ENCODE peak calls at places on chromosome 9, in five cellular contexts. M is ovary, U is HFF-Myc, E is fibroblast of pulmonary artery, O is endodermal cell. Z is an unnamed sample.

GRCh38 chr9:108626743-108627142 is 229.0 kb downstream of the ACTL7B start:
- DNase-seq in M (no peak), O (no peak), U (no peak), E (no peak), Z (no peak)

GRCh38 chr9:794386-794785 is 47.1 kb upstream of the DMRT1 start:
- DNase-seq in O (no peak), U (no peak), M (no peak), E (no peak), Z (peak)

GRCh38 chr9:109315889-109316640 is 4.8 kb downstream of the EPB41L4B start:
- DNase-seq in M (peak), E (peak), U (no peak), O (peak), Z (peak)

GRCh38 chr9:23123048-23123632 is 676.5 kb downstream of the DMRTA1 start:
- DNase-seq in E (peak), U (no peak), M (no peak), O (peak), Z (peak)

GRCh38 chr9:99368341-99369326 is 146.6 kb downstream of the SEC61B start:
- DNase-seq in U (peak), O (no peak), M (peak), E (peak), Z (no peak)

GRCh38 chr9:4983541-4984165 is 1.4 kb upstream of the JAK2 start:
- DNase-seq in M (peak), O (no peak), E (no peak), U (no peak), Z (peak)

GRCh38 chr9:27785714-27786100 is 212.4 kb upstream of the C9orf72 start:
- DNase-seq in U (no peak), O (no peak), M (no peak), E (peak), Z (peak)

GRCh38 chr9:7844283-7844682 is 44.7 kb upstream of the DMAC1 start:
- DNase-seq in U (no peak), M (no peak), E (peak), O (peak), Z (peak)

GRCh38 chr9:75233011-75233410 is 144.7 kb downstream of the OSTF1 start:
- DNase-seq in M (no peak), O (no peak), U (no peak), E (peak), Z (peak)

GRCh38 chr9:89635007-89635742 is 30.4 kb downstream of the GADD45G start:
- DNase-seq in U (no peak), M (peak), E (peak), O (no peak), Z (peak)

GRCh38 chr9:134669556-134669955 is 28.0 kb downstream of the COL5A1 start:
- DNase-seq in M (no peak), E (no peak), U (no peak), O (no peak), Z (no peak)

GRCh38 chr9:106953166-106953565 is 90.2 kb downstream of the ZNF462 start:
- DNase-seq in U (no peak), O (no peak), M (peak), E (peak), Z (peak)

GRCh38 chr9:133752739-133753446 is 14.7 kb upstream of the SARDH start:
- DNase-seq in O (no peak), M (no peak), U (no peak), E (no peak), Z (no peak)

GRCh38 chr9:132044176-132044880 is 35.3 kb downstream of the MED27 start:
- DNase-seq in O (no peak), E (no peak), M (no peak), U (no peak), Z (no peak)

GRCh38 chr9:109716631-109717030 is 63.4 kb upstream of the PALM2AKAP2 start:
- DNase-seq in E (no peak), U (no peak), O (no peak), M (no peak), Z (no peak)

GRCh38 chr9:137611623-137612609 is 6.4 kb downstream of the ARRDC1 start:
- DNase-seq in O (peak), U (no peak), E (peak), M (no peak), Z (peak)

GRCh38 chr9:136546697-136547481 is 1.0 kb upstream of the NOTCH1 start:
- DNase-seq in U (peak), E (peak), M (peak), O (peak), Z (peak)

GRCh38 chr9:128420060-128420650 is 502 bp upstream of the CERCAM start:
- DNase-seq in E (peak), U (no peak), M (peak), O (peak), Z (peak)

GRCh38 chr9:121607434-121608248 is 43.8 kb upstream of the DAB2IP start:
- DNase-seq in U (no peak), M (no peak), E (peak), O (peak), Z (peak)

GRCh38 chr9:6049798-6050197 is 34.4 kb upstream of the RANBP6 start:
- DNase-seq in U (no peak), O (peak), E (peak), M (no peak), Z (peak)

GRCh38 chr9:83199240-83199639 is 136.3 kb upstream of the RASEF start:
- DNase-seq in E (peak), M (peak), U (no peak), O (peak), Z (peak)

GRCh38 chr9:103377667-103378066 is 382.5 kb downstream of the CYLC2 start:
- DNase-seq in M (no peak), O (no peak), E (no peak), U (no peak), Z (no peak)

GRCh38 chr9:20701058-20701457 is 17.0 kb downstream of the FOCAD start:
- DNase-seq in M (no peak), U (no peak), O (no peak), E (peak), Z (no peak)

GRCh38 chr9:123378028-123378427 is 22.0 kb downstream of the CRB2 start:
- DNase-seq in U (no peak), O (no peak), E (no peak), M (no peak), Z (no peak)

GRCh38 chr9:91119679-91120078 is 242.0 kb downstream of the AUH start:
- DNase-seq in M (no peak), O (no peak), E (peak), U (no peak), Z (peak)
- H3K4me3 ChIP-seq in M (no peak), O (no peak), E (no peak), U (no peak), Z (no peak)

GRCh38 chr9:114429488-114429887 is 41.7 kb upstream of the AKNA start:
- DNase-seq in E (no peak), U (no peak), M (no peak), O (peak), Z (no peak)
- TF ChIP-seq CTCF in E (no peak), U (no peak), M (no peak), O (no peak), Z (no peak)

GRCh38 chr9:16619897-16620296 is 250.6 kb downstream of the BNC2 start:
- DNase-seq in E (no peak), O (no peak), U (no peak), M (no peak), Z (no peak)

GRCh38 chr9:16618524-16618923 is 251.9 kb downstream of the BNC2 start:
- DNase-seq in M (no peak), O (no peak), U (no peak), E (no peak), Z (no peak)

GRCh38 chr9:16616686-16617085 is 253.8 kb downstream of the BNC2 start:
- DNase-seq in E (no peak), M (no peak), O (no peak), U (no peak), Z (no peak)

GRCh38 chr9:16622541-16622940 is 247.9 kb downstream of the BNC2 start:
- DNase-seq in U (no peak), O (no peak), E (no peak), M (no peak), Z (no peak)

GRCh38 chr9:16619341-16619740 is 251.1 kb downstream of the BNC2 start:
- DNase-seq in O (no peak), E (no peak), M (no peak), U (no peak), Z (no peak)
- H3K4me3 ChIP-seq in O (no peak), E (no peak), M (no peak), U (no peak), Z (no peak)

GRCh38 chr9:91423785-91424402 is at the start of gene NFIL3:
- DNase-seq in U (no peak), O (peak), M (peak), E (peak), Z (peak)

GRCh38 chr9:91425270-91425669 is 1.6 kb upstream of the NFIL3 start:
- DNase-seq in U (no peak), M (no peak), O (no peak), E (no peak), Z (no peak)

GRCh38 chr9:91426123-91426745 is 2.6 kb upstream of the NFIL3 start:
- DNase-seq in O (no peak), U (no peak), M (no peak), E (peak), Z (peak)

GRCh38 chr9:91422832-91423711 is 560 bp downstream of the NFIL3 start:
- DNase-seq in U (no peak), O (peak), M (peak), E (peak), Z (peak)

DNA sequence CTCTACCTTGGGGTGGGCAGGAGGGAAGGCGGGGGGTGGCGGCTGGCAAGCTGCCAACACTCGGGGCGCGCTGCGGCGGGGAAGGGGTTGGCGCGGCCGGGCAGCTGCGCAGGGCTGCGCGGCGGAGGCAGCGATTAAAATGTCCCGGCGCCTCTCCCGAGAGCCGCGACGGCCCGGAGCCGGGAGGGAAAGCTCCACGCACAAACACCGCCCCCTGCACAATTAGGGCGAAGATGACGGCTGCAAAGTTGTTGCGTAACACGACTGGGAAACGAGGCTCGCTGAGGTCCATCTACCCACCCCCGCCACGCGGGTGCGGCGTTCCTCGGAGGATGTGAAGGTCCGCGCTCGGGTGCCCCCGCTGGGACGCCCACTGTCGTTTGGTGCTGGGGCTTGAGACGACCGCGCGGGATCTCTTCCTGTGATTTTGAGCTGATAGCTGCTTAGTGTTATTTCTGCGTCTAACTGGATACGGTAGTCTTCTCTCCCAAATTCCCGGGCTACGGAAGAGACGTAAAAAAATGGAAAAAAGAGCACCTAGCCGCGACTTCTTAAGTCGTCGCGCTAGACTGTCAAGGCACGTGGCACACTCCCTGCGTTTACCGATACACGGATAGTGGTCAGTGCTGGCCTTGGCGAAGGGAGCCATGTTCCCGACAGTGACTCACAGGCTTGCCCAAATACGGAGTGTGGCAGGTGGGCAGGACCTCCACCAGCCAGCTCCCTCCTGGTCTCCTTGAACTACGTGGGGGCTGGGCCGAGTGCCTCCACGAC is 958 bp upstream of the NFIL3 start:
- DNase-seq in E (peak), O (peak), M (peak), U (no peak), Z (peak)
- TF ChIP-seq CTCF in E (peak), O (no peak), M (peak), U (no peak), Z (no peak)

Z was measured in epithelial cell of esophagus.